ENCODE peak calls at places on chromosomes 6 and 20, in four cellular contexts. S is stimulated activated CD4-positive, alpha-beta T cell treated with anti-CD3 and anti-CD28 coated beads, Interleukin-1b, Interleukin-23, amount 100 ng/mL, for 24 hours; V is endothelial cell; O is activated T-cell treated with anti-CD3 and anti-CD28 coated beads, Interleukin-2, amount 50 U/mL, for 1 hour. G is an unnamed sample.

GRCh38 chr6:105041880-105042279 is 85.0 kb downstream of the LIN28B start:
- DNase-seq in V (no peak), S (no peak), O (no peak), G (no peak)

GRCh38 chr6:27553123-27553904 is 80.4 kb upstream of the ZNF184 start:
- DNase-seq in S (peak; percentile 22), V (peak; percentile 48), O (no peak), G (peak; percentile 23)

GRCh38 chr20:51339721-51340450 is 202.6 kb downstream of the NFATC2 start:
- DNase-seq in O (no peak), V (no peak), S (no peak), G (no peak)

GRCh38 chr20:16279320-16279719 is 293.9 kb downstream of the KIF16B start:
- DNase-seq in S (no peak), O (no peak), V (peak; percentile 17), G (no peak)

GRCh38 chr6:162680367-162680766 is 47.2 kb downstream of the PRKN start:
- DNase-seq in S (no peak), V (no peak), O (no peak), G (no peak)

GRCh38 chr6:115717472-115717871 is 343.2 kb downstream of the FRK start:
- DNase-seq in S (no peak), O (no peak), V (no peak), G (no peak)

GRCh38 chr6:150308812-150309475 is 59.9 kb upstream of the IYD start:
- DNase-seq in O (no peak), S (no peak), V (no peak), G (no peak)

GRCh38 chr6:134347916-134348805 is 30.2 kb upstream of the SGK1 start:
- DNase-seq in O (no peak), V (no peak), S (no peak), G (no peak)

GRCh38 chr6:29926795-29927427 is 15.4 kb upstream of the HLA-A start:
- DNase-seq in V (peak; percentile 62), O (peak; percentile 73), S (peak; percentile 70), G (peak; percentile 39)

GRCh38 chr20:10665791-10666190 is 8.0 kb downstream of the JAG1 start:
- DNase-seq in S (no peak), O (no peak), V (no peak), G (no peak)

GRCh38 chr20:9903048-9903651 is 64.3 kb upstream of the PAK5 start:
- DNase-seq in S (no peak), O (no peak), V (peak; percentile 26), G (no peak)

GRCh38 chr6:165178056-165178455 is 131.3 kb downstream of the C6orf118 start:
- DNase-seq in S (no peak), V (no peak), O (no peak), G (no peak)

GRCh38 chr6:106033806-106034205 is 52.3 kb upstream of the PRDM1 start:
- DNase-seq in V (no peak), O (no peak), S (no peak), G (no peak)

GRCh38 chr6:117449549-117450439 is 24.1 kb upstream of the ROS1 start:
- DNase-seq in O (peak; percentile 24), S (peak; percentile 33), V (peak; percentile 56), G (peak; percentile 9)

GRCh38 chr20:34753706-34754461 is 49.7 kb downstream of the TP53INP2 start:
- DNase-seq in V (no peak), O (no peak), S (no peak), G (no peak)

GRCh38 chr6:108561742-108562502 is 1.2 kb downstream of the FOXO3 start:
- DNase-seq in O (no peak), S (no peak), V (peak; percentile 38), G (no peak)

GRCh38 chr20:44884907-44885391 is 556 bp upstream of the YWHAB start:
- DNase-seq in V (no peak), O (peak; percentile 30), S (no peak), G (no peak)

GRCh38 chr6:38316099-38316868 is 323.4 kb downstream of the BTBD9 start:
- DNase-seq in S (no peak), O (no peak), V (no peak), G (no peak)

GRCh38 chr6:21135484-21136005 is 458.0 kb upstream of the SOX4 start:
- DNase-seq in V (no peak), O (no peak), S (no peak), G (no peak)

G was measured in GM18507.